ENCODE peak calls at places on chromosome X, in seven cellular contexts. L is stimulated activated CD4-positive, alpha-beta T cell treated with anti-CD3 and anti-CD28 coated beads, Interleukin-4, amount 100 ng/mL, for 48 hours; E is HFF-Myc; K is fibroblast of lung; D is neural crest cell; B is aorta; Q is GM20000. H is an unnamed sample.

GRCh38 chrX:48465336-48465933 is 4.6 kb downstream of the SLC38A5 start:
- DNase-seq in E (peak), B (no peak), Q (no peak), L (no peak), K (peak), D (no peak), H (no peak)

GRCh38 chrX:129720741-129721140 is 18.0 kb upstream of the XPNPEP2 start:
- DNase-seq in L (no peak), E (no peak), D (no peak), B (no peak), K (no peak), Q (no peak), H (no peak)

GRCh38 chrX:133440797-133441163 is 25.5 kb upstream of the GPC4 start:
- DNase-seq in K (no peak), D (no peak), B (no peak), L (no peak), E (no peak), Q (no peak), H (no peak)

GRCh38 chrX:8913665-8914409 is 112.7 kb upstream of the FAM9A start:
- DNase-seq in L (no peak), B (no peak), D (no peak), Q (no peak), E (no peak), K (peak), H (no peak)

GRCh38 chrX:1536712-1537030 is 314 bp downstream of the P2RY8 start:
- DNase-seq in E (no peak), K (no peak), D (no peak), B (no peak), Q (no peak), L (no peak), H (no peak)

GRCh38 chrX:119236599-119237525 is 777 bp downstream of the PGRMC1 start:
- DNase-seq in L (peak), B (peak), E (no peak), D (no peak), K (peak), Q (no peak), H (peak)

GRCh38 chrX:116873678-116874077 is 410.9 kb upstream of the CT83 start:
- DNase-seq in B (no peak), K (peak), L (no peak), Q (no peak), D (no peak), E (no peak), H (no peak)

GRCh38 chrX:18755651-18756050 is 48.2 kb downstream of the PPEF1 start:
- DNase-seq in L (no peak), D (no peak), E (no peak), Q (no peak), K (no peak), B (no peak), H (no peak)

GRCh38 chrX:346034-346813 is 27.6 kb upstream of the GTPBP6 start:
- DNase-seq in E (no peak), L (no peak), B (peak), Q (no peak), K (no peak), D (no peak), H (no peak)

GRCh38 chrX:78123190-78123589 is 16.3 kb downstream of the TAF9B start:
- DNase-seq in D (no peak), E (no peak), K (peak), L (no peak), Q (no peak), B (no peak), H (no peak)

GRCh38 chrX:42530027-42530426 is 247.9 kb downstream of the PPP1R2C start:
- DNase-seq in K (peak), D (no peak), E (no peak), B (no peak), L (no peak), Q (no peak), H (no peak)

GRCh38 chrX:104324461-104324860 is 69.7 kb upstream of the ESX1 start:
- DNase-seq in D (no peak), B (no peak), L (no peak), E (no peak), K (no peak), Q (no peak), H (no peak)

GRCh38 chrX:31807165-31807564 is 735.3 kb upstream of the FTHL17 start:
- DNase-seq in D (no peak), E (no peak), B (no peak), L (no peak), K (no peak), Q (no peak), H (no peak)

GRCh38 chrX:43450355-43450754 is 205.7 kb upstream of the MAOA start:
- DNase-seq in D (no peak), B (no peak), K (no peak), L (no peak), Q (no peak), E (no peak), H (no peak)

GRCh38 chrX:151776936-151777335 is 42.4 kb downstream of the CNGA2 start:
- DNase-seq in L (no peak), D (no peak), Q (no peak), K (no peak), E (no peak), B (no peak), H (no peak)

GRCh38 chrX:1676866-1677265 is 62.0 kb downstream of the ASMT start:
- DNase-seq in L (no peak), K (no peak), Q (no peak), B (no peak), D (no peak), E (no peak), H (no peak)

GRCh38 chrX:46016296-46016695 is 528.9 kb downstream of the ZNF674 start:
- DNase-seq in B (peak), D (no peak), K (no peak), E (no peak), L (no peak), Q (no peak), H (no peak)

GRCh38 chrX:24963823-24964222 is 51.9 kb downstream of the ARX start:
- DNase-seq in K (peak), E (no peak), B (no peak), Q (no peak), D (no peak), L (no peak), H (no peak)

GRCh38 chrX:40552768-40553167 is 28.0 kb upstream of the ATP6AP2 start:
- DNase-seq in L (no peak), E (no peak), B (no peak), D (no peak), K (no peak), Q (no peak), H (no peak)

GRCh38 chrX:40108084-40108958 is 10.6 kb upstream of the BCOR start:
- DNase-seq in Q (no peak), L (no peak), D (no peak), E (no peak), K (peak), B (peak), H (no peak)

GRCh38 chrX:48071064-48071985 is at the start of gene ZNF630:
- DNase-seq in Q (peak), L (peak), E (no peak), D (peak), K (peak), B (peak), H (peak)

GRCh38 chrX:36640232-36640631 is 367.9 kb upstream of the FAM47C start:
- DNase-seq in L (no peak), E (no peak), Q (no peak), B (no peak), K (no peak), D (no peak), H (no peak)

GRCh38 chrX:103440621-103441020 is 64.3 kb downstream of the BEX3 start:
- DNase-seq in D (no peak), L (no peak), Q (no peak), B (no peak), E (no peak), K (peak), H (no peak)